ENCODE peak calls at places on chromosomes 1 and 21, in six cellular contexts. O is K562; F is GM12865; H is central memory CD4-positive, alpha-beta T cell; K is NCI-H2081; Z is NCI-H526 treated with DMSO at 0.1 percent for 48 hours. I is an unnamed sample.

GRCh38 chr1:56670350-56670749 is 25.2 kb downstream of the PRKAA2 start:
- DNase-seq in K (no peak), Z (no peak), F (no peak), O (no peak), H (no peak), I (no peak)

GRCh38 chr1:13916530-13916929 is 216.5 kb downstream of the PRDM2 start:
- DNase-seq in H (no peak), F (no peak), Z (no peak), O (no peak), K (no peak), I (no peak)

GRCh38 chr1:905071-905749 is 18.5 kb upstream of the SAMD11 start:
- DNase-seq in H (no peak), Z (peak), O (no peak), K (no peak), F (peak), I (peak)

GRCh38 chr1:5913876-5914275 is 78.3 kb downstream of the NPHP4 start:
- DNase-seq in O (no peak), Z (no peak), H (no peak), K (no peak), F (no peak), I (no peak)

GRCh38 chr21:42707207-42707830 is 53.9 kb downstream of the PDE9A start:
- DNase-seq in Z (no peak), O (no peak), K (no peak), H (no peak), F (no peak), I (no peak)

GRCh38 chr1:83508485-83509151 is 490.3 kb downstream of the TTLL7 start:
- DNase-seq in Z (no peak), K (no peak), F (peak), O (no peak), H (peak), I (no peak)

GRCh38 chr1:173112129-173112528 is 61.4 kb upstream of the TNFSF18 start:
- DNase-seq in Z (peak), H (no peak), K (no peak), F (peak), O (no peak), I (no peak)

GRCh38 chr1:28735961-28736449 is 735 bp upstream of the YTHDF2 start:
- DNase-seq in K (no peak), F (no peak), O (no peak), H (no peak), Z (no peak), I (no peak)

GRCh38 chr1:27111771-27112573 is 43.0 kb downstream of the SLC9A1 start:
- DNase-seq in O (peak), K (peak), Z (no peak), F (peak), H (peak), I (peak)